ENCODE peak calls at places on chromosomes 13 and 19, in ten cellular contexts. C is tibial nerve; R is CD4-positive, alpha-beta memory T cell; I is hepatocyte; U is GM23338; V is stomach; N is CD8-positive, alpha-beta T cell; M is pancreas; D is left ventricle myocardium inferior; T is psoas muscle. P is an unnamed sample.

GRCh38 chr13:34347784-34348573 is 530.0 kb downstream of the RFC3 start:
- DNase-seq in C (no peak), R (no peak), I (peak; percentile 72), U (peak; percentile 27), V (peak; percentile 63), N (no peak), M (no peak), D (no peak), T (no peak), P (no peak)

GRCh38 chr19:19211499-19212432 is at the start of gene NCAN:
- DNase-seq in C (no peak), R (no peak), I (no peak), U (peak; percentile 84), V (no peak), N (no peak), M (no peak), D (no peak), T (no peak), P (no peak)

GRCh38 chr19:32638625-32639024 is 36.4 kb downstream of the ANKRD27 start:
- DNase-seq in C (no peak), R (no peak), I (no peak), U (no peak), V (no peak), N (no peak), M (no peak), D (no peak), T (no peak), P (no peak)

GRCh38 chr13:100381595-100382224 is 206.9 kb downstream of the GGACT start:
- DNase-seq in C (no peak), R (no peak), I (no peak), U (no peak), V (no peak), N (no peak), M (no peak), D (no peak), T (no peak), P (no peak)

GRCh38 chr19:16327501-16327900 is 2.9 kb downstream of the KLF2 start:
- DNase-seq in C (no peak), R (peak; percentile 41), I (no peak), U (no peak), V (no peak), N (peak; percentile 32), M (no peak), D (no peak), T (no peak), P (no peak)

GRCh38 chr13:45623516-45624090 is 8.1 kb upstream of the ERICH6B start:
- DNase-seq in C (no peak), R (peak; percentile 13), I (no peak), U (peak; percentile 48), V (no peak), N (no peak), M (no peak), D (no peak), T (no peak), P (no peak)

GRCh38 chr13:108060111-108060510 is 155.2 kb downstream of the LIG4 start:
- DNase-seq in C (no peak), R (no peak), I (no peak), U (peak; percentile 65), V (no peak), N (no peak), M (no peak), D (no peak), T (no peak), P (no peak)

GRCh38 chr19:6489278-6490061 is 7.9 kb upstream of the DENND1C start:
- DNase-seq in C (no peak), R (no peak), I (no peak), U (no peak), V (no peak), N (no peak), M (no peak), D (no peak), T (no peak), P (no peak)

DNA sequence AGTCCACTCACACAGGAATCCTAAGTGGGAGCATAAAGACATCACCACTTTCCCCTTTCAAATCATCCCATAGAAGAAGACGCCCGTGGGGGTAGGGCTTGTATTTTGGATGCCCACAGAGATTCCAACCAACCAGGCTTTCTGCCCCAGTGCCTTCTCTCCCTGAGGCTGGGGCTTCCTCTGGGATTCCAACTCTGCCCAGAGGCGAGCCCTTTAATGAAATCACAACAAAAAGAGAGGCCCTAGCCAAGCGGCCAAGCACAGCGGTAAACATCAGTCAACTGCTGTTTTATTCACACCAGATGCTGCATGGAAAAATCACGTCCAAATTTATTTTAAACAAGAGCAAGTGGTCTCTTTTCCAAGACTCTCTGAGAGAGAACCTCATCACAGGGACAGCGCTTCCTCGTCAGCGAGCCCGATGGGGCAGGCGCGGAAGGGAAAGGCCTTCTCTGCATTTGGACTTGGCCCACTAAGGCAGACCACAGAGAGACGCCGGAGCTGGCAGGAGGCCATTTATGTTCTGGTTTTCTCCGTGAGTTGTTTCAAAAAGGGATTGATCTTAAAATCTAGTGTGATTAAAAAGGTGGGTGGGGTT is 31.5 kb downstream of the ADPRHL1 start:
- DNase-seq in C (no peak), R (no peak), I (peak; percentile 67), U (no peak), V (no peak), N (no peak), M (no peak), D (no peak), T (no peak), P (peak; percentile 72)
- H3K4me3 ChIP-seq in C (no peak overlapping the region), R (no peak overlapping the region), I (no peak overlapping the region), U (no peak overlapping the region), V (no peak overlapping the region), N (no peak overlapping the region), M (no peak overlapping the region), D (no peak overlapping the region), T (no peak overlapping the region), P (no peak overlapping the region)

GRCh38 chr13:97120976-97121375 is 101.2 kb upstream of the MBNL2 start:
- DNase-seq in C (no peak), R (no peak), I (no peak), U (no peak), V (no peak), N (no peak), M (no peak), D (no peak), T (no peak), P (no peak)

GRCh38 chr13:97116754-97117153 is 105.4 kb upstream of the MBNL2 start:
- DNase-seq in C (no peak), R (no peak), I (peak; percentile 42), U (peak; percentile 27), V (no peak), N (no peak), M (no peak), D (no peak), T (no peak), P (no peak)

GRCh38 chr13:97119899-97120745 is 102.0 kb upstream of the MBNL2 start:
- DNase-seq in C (no peak), R (no peak), I (no peak), U (no peak), V (no peak), N (no peak), M (no peak), D (no peak), T (no peak), P (no peak)

GRCh38 chr13:97114696-97115095 is 107.4 kb upstream of the MBNL2 start:
- DNase-seq in C (no peak), R (no peak), I (no peak), U (no peak), V (no peak), N (no peak), M (no peak), D (no peak), T (no peak), P (no peak)

DNA sequence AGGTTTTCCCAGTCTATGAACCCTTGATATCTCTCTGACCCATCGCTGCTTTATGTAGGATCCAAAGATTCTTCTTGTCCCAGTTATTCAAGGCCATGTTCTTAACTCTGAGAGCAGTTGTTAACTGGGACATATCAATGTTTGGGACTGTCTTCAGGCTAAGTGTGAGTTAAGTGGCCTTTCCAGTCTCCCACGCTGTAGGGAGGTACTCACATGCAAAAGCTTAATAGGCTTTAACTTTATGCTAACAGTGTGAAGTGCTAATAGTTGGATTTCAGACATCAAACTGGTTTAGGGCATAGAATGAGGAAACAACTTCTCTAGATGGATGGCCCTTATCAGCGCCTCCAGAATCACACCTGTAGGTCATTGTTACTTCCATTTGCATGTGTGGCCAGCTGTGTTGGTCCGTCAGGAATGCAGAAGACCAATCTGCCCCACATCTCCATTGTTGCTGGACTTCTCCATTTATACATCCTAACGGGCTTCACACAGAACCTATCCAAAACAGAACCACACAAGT is 104.7 kb upstream of the MBNL2 start:
- DNase-seq in C (no peak), R (no peak), I (no peak), U (no peak), V (no peak), N (no peak), M (no peak), D (no peak), T (no peak), P (no peak)
- H3K4me1 ChIP-seq in C (peaks cover 21% of the 10 kb centered on the region), R (peaks cover 7% of the 10 kb centered on the region), I (peaks cover 41% of the 10 kb centered on the region), U (peaks cover 3% of the 10 kb centered on the region), V (peaks cover 64% of the 10 kb centered on the region), N (no peaks in the 10 kb centered on the region), M (peaks cover 3% of the 10 kb centered on the region), D (peaks cover 54% of the 10 kb centered on the region), T (peaks cover 49% of the 10 kb centered on the region), P (peaks cover 7% of the 10 kb centered on the region)

GRCh38 chr19:12155324-12155723 is 1.2 kb downstream of the ZNF625 start:
- DNase-seq in C (no peak), R (no peak), I (no peak), U (peak; percentile 10), V (no peak), N (no peak), M (no peak), D (no peak), T (no peak), P (no peak)

GRCh38 chr19:12159773-12160414 is 3.0 kb upstream of the ZNF136 start:
- DNase-seq in C (no peak), R (no peak), I (no peak), U (peak; percentile 65), V (no peak), N (peak; percentile 28), M (no peak), D (no peak), T (no peak), P (no peak)

GRCh38 chr19:12156254-12157058 is at the start of gene ZNF625:
- DNase-seq in C (peak; percentile 54), R (peak; percentile 6), I (peak; percentile 92), U (peak; percentile 99), V (peak; percentile 83), N (peak; percentile 22), M (peak; percentile 85), D (peak; percentile 91), T (peak; percentile 84), P (peak; percentile 91)
- H3K4me3 ChIP-seq in C (peak within 1 kb of the TSS; percentile 68), R (peak within 1 kb of the TSS; percentile 61), I (peak within 1 kb of the TSS; percentile 76), U (peak within 1 kb of the TSS; percentile 99), V (peak within 1 kb of the TSS; percentile 91), N (peak within 1 kb of the TSS; percentile 84), M (peak within 1 kb of the TSS; percentile 91), D (peak within 1 kb of the TSS; percentile 89), T (peak within 1 kb of the TSS; percentile 78), P (peak within 1 kb of the TSS; percentile 80)

DNA sequence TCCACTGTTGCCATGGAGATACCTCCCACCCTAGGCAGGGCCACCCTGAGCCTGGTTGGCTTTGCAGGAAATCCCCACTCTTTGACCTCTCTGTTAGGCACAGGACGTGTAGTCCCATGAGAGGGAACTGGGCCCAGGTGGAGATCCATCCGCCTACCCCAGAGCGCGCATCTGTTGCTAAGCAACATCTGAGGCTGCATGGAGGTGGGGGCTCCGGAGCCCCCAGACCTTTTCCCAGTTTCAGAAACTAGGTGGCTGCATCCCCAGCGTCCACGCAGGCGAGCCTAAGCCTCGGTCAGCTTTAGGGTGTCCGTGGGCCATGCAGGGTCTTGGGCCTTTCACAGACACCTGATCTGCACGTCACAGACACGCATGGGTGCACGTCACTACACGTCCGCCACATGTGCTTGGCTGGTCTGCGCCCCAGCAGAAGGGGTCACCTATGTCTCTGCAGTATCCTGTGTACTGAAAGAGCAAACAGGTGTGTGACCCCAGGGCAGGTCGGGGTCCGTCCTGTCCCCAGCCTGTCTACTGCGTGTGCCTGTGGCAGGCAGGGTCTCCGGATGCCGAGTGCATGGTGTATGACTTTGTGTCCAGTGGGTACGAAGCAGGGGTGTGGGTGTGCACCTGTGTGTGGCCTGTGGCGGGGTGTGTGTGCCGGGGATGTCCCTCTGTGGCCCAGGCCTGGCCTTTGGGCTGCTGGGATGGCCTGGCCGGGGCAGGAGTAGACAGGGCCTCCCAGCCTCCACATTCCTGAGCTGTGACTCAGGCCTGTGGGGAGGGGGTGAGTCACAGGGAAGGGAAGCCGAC is 4.1 kb upstream of the CIRBP start:
- DNase-seq in C (no peak), R (no peak), I (peak; percentile 92), U (peak; percentile 87), V (peak; percentile 73), N (no peak), M (peak; percentile 72), D (peak; percentile 72), T (peak; percentile 86), P (peak; percentile 93)
- H3K4me1 ChIP-seq in C (peaks cover 72% of the 10 kb centered on the region), R (peaks cover 59% of the 10 kb centered on the region), I (peaks cover 69% of the 10 kb centered on the region), U (peaks cover 46% of the 10 kb centered on the region), V (peaks cover 85% of the 10 kb centered on the region), N (peaks cover 63% of the 10 kb centered on the region), M (peaks cover 38% of the 10 kb centered on the region), D (peaks cover 80% of the 10 kb centered on the region), T (peaks cover 46% of the 10 kb centered on the region), P (peaks cover 2% of the 10 kb centered on the region)

P was measured in aorta.